ENCODE peak calls at places on chromosomes 3 and 15, in nine cellular contexts. M, N, Y, F, V, X, R, Z and P are unnamed samples.

GRCh38 chr3:115885621-115886020 is 262.3 kb downstream of the GAP43 start:
- DNase-seq in M (no peak), N (no peak), Y (no peak), F (peak), V (no peak), X (no peak), R (no peak), Z (no peak), P (no peak)

GRCh38 chr3:130905551-130905950 is 11.7 kb downstream of the ATP2C1 start:
- DNase-seq in M (no peak), N (no peak), Y (no peak), F (no peak), V (no peak), X (no peak), R (no peak), Z (peak), P (no peak)

GRCh38 chr3:129606522-129607390 is at the start of gene PLXND1:
- DNase-seq in M (no peak), N (peak), Y (no peak), F (peak), V (peak), X (peak), R (no peak), Z (peak), P (no peak)

GRCh38 chr15:40776537-40777141 is 6.9 kb downstream of the C15orf62 start:
- DNase-seq in M (peak), N (peak), Y (no peak), F (no peak), V (no peak), X (peak), R (no peak), Z (no peak), P (no peak)

GRCh38 chr3:56254261-56254660 is 214.0 kb downstream of the ERC2 start:
- DNase-seq in M (no peak), N (no peak), Y (no peak), F (no peak), V (no peak), X (no peak), R (no peak), Z (no peak), P (no peak)

GRCh38 chr3:37646865-37647264 is 214.8 kb upstream of the CTDSPL start:
- DNase-seq in M (no peak), N (no peak), Y (no peak), F (no peak), V (no peak), X (no peak), R (no peak), Z (no peak), P (no peak)

GRCh38 chr3:32435911-32436815 is 44.5 kb downstream of the CMTM7 start:
- DNase-seq in M (no peak), N (no peak), Y (peak), F (no peak), V (no peak), X (no peak), R (no peak), Z (no peak), P (no peak)

GRCh38 chr15:48112242-48112641 is 8.5 kb upstream of the SLC24A5 start:
- DNase-seq in M (no peak), N (no peak), Y (no peak), F (peak), V (peak), X (no peak), R (no peak), Z (peak), P (no peak)

GRCh38 chr3:12919205-12919604 is 77.8 kb upstream of the RPL32 start:
- DNase-seq in M (no peak), N (no peak), Y (no peak), F (no peak), V (no peak), X (no peak), R (no peak), Z (no peak), P (no peak)

GRCh38 chr3:25447925-25448324 is 19.9 kb downstream of the RARB start:
- DNase-seq in M (no peak), N (no peak), Y (no peak), F (no peak), V (no peak), X (no peak), R (no peak), Z (no peak), P (no peak)

GRCh38 chr3:158570999-158571702 is at the start of gene MLF1:
- DNase-seq in M (peak), N (peak), Y (peak), F (peak), V (peak), X (peak), R (peak), Z (peak), P (peak)

GRCh38 chr3:193046369-193046768 is 128.7 kb upstream of the MB21D2 start:
- DNase-seq in M (no peak), N (no peak), Y (no peak), F (peak), V (peak), X (no peak), R (no peak), Z (no peak), P (no peak)

GRCh38 chr3:14119651-14120050 is 5.0 kb downstream of the CHCHD4 start:
- DNase-seq in M (no peak), N (no peak), Y (no peak), F (no peak), V (no peak), X (no peak), R (no peak), Z (no peak), P (no peak)

GRCh38 chr3:108150200-108150599 is 59.4 kb upstream of the CD47 start:
- DNase-seq in M (no peak), N (no peak), Y (no peak), F (no peak), V (no peak), X (no peak), R (no peak), Z (no peak), P (no peak)

GRCh38 chr3:41819200-41819599 is 142.7 kb downstream of the ULK4 start:
- DNase-seq in M (no peak), N (no peak), Y (no peak), F (peak), V (no peak), X (no peak), R (no peak), Z (no peak), P (no peak)

GRCh38 chr3:187186801-187187421 is 10.4 kb upstream of the RTP1 start:
- DNase-seq in M (no peak), N (no peak), Y (no peak), F (no peak), V (no peak), X (peak), R (no peak), Z (peak), P (peak)

DNA sequence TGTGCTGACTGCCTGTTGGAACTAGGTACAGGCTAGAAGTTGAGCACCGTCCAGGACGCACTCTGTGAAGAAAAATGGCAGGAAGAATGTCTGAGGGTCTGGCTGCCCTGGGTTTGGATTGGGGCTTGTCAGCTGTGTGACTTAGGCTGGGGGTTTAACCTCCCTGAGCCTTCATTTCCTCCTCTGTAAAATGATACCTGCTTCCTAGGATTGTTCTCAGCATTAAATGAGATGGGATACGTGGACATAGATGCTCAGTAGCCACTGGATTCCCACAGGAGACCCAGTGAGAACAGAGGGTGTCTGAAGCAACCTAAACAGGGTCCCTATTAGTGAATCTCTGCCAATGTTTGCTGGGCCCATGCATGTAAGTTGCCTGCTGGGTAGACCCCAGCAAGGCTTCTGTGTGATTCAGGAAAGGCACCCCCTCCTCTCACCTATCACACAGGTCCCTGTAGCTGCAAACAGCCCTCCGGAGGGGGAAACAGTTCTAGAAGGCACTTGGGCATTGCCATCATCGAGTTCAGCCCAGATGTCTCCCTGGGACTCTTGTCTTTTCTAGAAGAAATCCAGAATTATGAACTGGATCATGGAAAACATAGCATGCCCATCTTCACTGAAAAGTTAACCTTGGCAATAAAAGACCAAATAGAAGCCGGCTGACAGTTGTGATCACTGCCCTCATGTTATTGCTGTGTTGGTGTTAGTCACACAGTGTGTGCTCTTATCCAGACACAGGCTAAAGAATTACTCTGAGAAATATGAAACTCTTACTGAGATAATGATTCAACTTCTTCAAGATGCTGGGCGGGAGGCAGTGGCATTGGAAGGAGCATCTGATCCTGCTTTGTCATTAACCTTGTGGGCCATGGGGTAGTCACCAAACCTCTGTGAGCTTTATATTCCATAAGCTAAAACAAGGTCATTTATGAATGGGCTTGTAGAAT is 64.5 kb downstream of the SMAD6 start:
- DNase-seq in M (no peak), N (peak), Y (no peak), F (no peak), V (no peak), X (no peak), R (no peak), Z (peak), P (no peak)
- H3K4me3 ChIP-seq in M (no peak), N (no peak), Y (no peak), F (no peak), V (no peak), X (no peak), R (no peak), Z (peak), P (no peak)

GRCh38 chr3:156681003-156681402 is 6.6 kb downstream of the TIPARP start:
- DNase-seq in M (peak), N (no peak), Y (no peak), F (peak), V (peak), X (no peak), R (peak), Z (peak), P (no peak)
- H3K4me3 ChIP-seq in M (no peak), N (peak), Y (no peak), F (no peak), V (peak), X (peak), R (no peak), Z (no peak), P (no peak)

GRCh38 chr3:45700570-45701073 is 11.4 kb downstream of the SACM1L start:
- DNase-seq in M (no peak), N (no peak), Y (no peak), F (no peak), V (no peak), X (no peak), R (no peak), Z (no peak), P (no peak)
- H3K4me3 ChIP-seq in M (no peak), N (no peak), Y (no peak), F (no peak), V (no peak), X (no peak), R (no peak), Z (no peak), P (no peak)

DNA sequence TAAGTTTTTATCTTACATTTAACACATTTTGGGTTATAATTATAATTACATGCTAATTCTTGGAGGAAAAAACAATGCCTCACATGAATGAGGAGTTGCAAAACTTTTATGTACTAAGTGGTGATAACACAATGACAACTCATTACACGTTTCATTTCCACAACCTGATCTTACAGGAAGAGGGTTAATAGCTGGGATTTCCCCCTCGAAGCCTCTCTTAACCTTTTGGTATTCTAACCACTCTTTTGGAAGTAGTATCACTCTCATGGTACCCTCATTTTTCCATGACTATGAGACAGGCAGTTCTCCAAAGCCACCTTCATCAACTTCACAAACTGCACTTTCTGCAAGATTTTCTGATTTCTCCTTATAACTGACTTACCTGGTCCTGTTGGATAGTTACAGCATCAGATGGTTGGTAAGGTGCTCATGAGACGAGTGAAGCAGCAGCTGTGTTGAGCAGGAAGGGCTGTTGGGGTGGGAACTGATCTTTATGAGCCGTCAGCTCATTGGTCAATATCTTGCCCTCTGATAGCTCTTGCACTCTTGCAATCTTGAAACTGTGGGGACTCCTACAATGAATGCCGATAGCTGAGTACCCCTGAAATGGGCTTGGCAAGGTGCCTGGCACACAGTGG is 41.6 kb downstream of the ACAN start:
- DNase-seq in M (no peak), N (no peak), Y (no peak), F (no peak), V (no peak), X (no peak), R (no peak), Z (no peak), P (no peak)
- H3K4me3 ChIP-seq in M (no peak), N (no peak), Y (no peak), F (no peak), V (no peak), X (no peak), R (no peak), Z (no peak), P (no peak)

GRCh38 chr3:195582947-195583346 is 793 bp downstream of the APOD start:
- DNase-seq in M (no peak), N (no peak), Y (no peak), F (no peak), V (no peak), X (no peak), R (no peak), Z (peak), P (no peak)
- H3K4me3 ChIP-seq in M (no peak), N (no peak), Y (no peak), F (no peak), V (no peak), X (peak), R (no peak), Z (no peak), P (no peak)